ENCODE peak calls at places on chromosomes 12 and 14, in six cellular contexts. One of them, this sample, is unnamed.
A peak's percentile ranks its signal among the peaks of the same experiment; 100 is the strongest.

GRCh38 chr12:113742801-113743200 is 223.3 kb downstream of the RBM19 start:
- DNase-seq in IMR-90: no peak
- DNase-seq in adrenal gland: no peak
- DNase-seq in sigmoid colon: no peak
- DNase-seq in tibial nerve: no peak
- DNase-seq in A549: no peak
- DNase-seq in this sample: no peak

GRCh38 chr12:22284871-22285270 is 49.6 kb downstream of the ST8SIA1 start:
- DNase-seq in sigmoid colon: no peak
- DNase-seq in A549: no peak
- DNase-seq in adrenal gland: no peak
- DNase-seq in tibial nerve: no peak
- DNase-seq in IMR-90: peak; percentile 11
- DNase-seq in this sample: no peak

GRCh38 chr14:26412421-26412820 is 185.4 kb downstream of the NOVA1 start:
- DNase-seq in IMR-90: no peak
- DNase-seq in sigmoid colon: no peak
- DNase-seq in tibial nerve: no peak
- DNase-seq in A549: no peak
- DNase-seq in adrenal gland: no peak
- DNase-seq in this sample: no peak

GRCh38 chr14:77102154-77102553 is 4.1 kb downstream of the CIPC start:
- DNase-seq in adrenal gland: no peak
- DNase-seq in tibial nerve: no peak
- DNase-seq in IMR-90: no peak
- DNase-seq in A549: no peak
- DNase-seq in sigmoid colon: no peak
- DNase-seq in this sample: no peak

GRCh38 chr14:68792022-68792829 is 641 bp downstream of the ZFP36L1 start:
- DNase-seq in adrenal gland: peak; percentile 58
- DNase-seq in sigmoid colon: peak; percentile 78
- DNase-seq in IMR-90: no peak
- DNase-seq in tibial nerve: no peak
- DNase-seq in A549: peak; percentile 38
- DNase-seq in this sample: peak; percentile 38

GRCh38 chr12:53252349-53252916 is 15.7 kb upstream of the ESPL1 start:
- DNase-seq in A549: no peak
- DNase-seq in sigmoid colon: peak; percentile 71
- DNase-seq in IMR-90: no peak
- DNase-seq in adrenal gland: peak; percentile 37
- DNase-seq in tibial nerve: no peak
- DNase-seq in this sample: peak; percentile 28

GRCh38 chr12:13165578-13166120 is 30.9 kb upstream of the EMP1 start:
- DNase-seq in tibial nerve: no peak
- DNase-seq in A549: peak; percentile 46
- DNase-seq in sigmoid colon: peak; percentile 81
- DNase-seq in IMR-90: peak; percentile 78
- DNase-seq in adrenal gland: peak; percentile 78
- DNase-seq in this sample: peak; percentile 30

GRCh38 chr12:108599541-108599940 is 1.7 kb upstream of the TMEM119 start:
- DNase-seq in adrenal gland: no peak
- DNase-seq in IMR-90: no peak
- DNase-seq in A549: no peak
- DNase-seq in sigmoid colon: no peak
- DNase-seq in tibial nerve: no peak
- DNase-seq in this sample: no peak

GRCh38 chr12:122995503-122996187 is 15.2 kb downstream of the ARL6IP4 start:
- DNase-seq in adrenal gland: peak; percentile 39
- DNase-seq in tibial nerve: no peak
- DNase-seq in A549: no peak
- DNase-seq in sigmoid colon: peak; percentile 78
- DNase-seq in IMR-90: no peak
- DNase-seq in this sample: peak; percentile 28

GRCh38 chr12:132362966-132363660 is 33.7 kb upstream of the GALNT9 start:
- DNase-seq in sigmoid colon: peak; percentile 56
- DNase-seq in tibial nerve: no peak
- DNase-seq in IMR-90: no peak
- DNase-seq in adrenal gland: no peak
- DNase-seq in A549: no peak
- DNase-seq in this sample: no peak

GRCh38 chr14:20434701-20435453 is 1.1 kb downstream of the KLHL33 start:
- DNase-seq in adrenal gland: peak; percentile 42
- DNase-seq in IMR-90: no peak
- DNase-seq in A549: no peak
- DNase-seq in tibial nerve: peak; percentile 66
- DNase-seq in sigmoid colon: peak; percentile 80
- DNase-seq in this sample: peak; percentile 32

GRCh38 chr12:67697443-67697842 is 48.9 kb downstream of the DYRK2 start:
- DNase-seq in A549: no peak
- DNase-seq in sigmoid colon: no peak
- DNase-seq in tibial nerve: no peak
- DNase-seq in IMR-90: no peak
- DNase-seq in adrenal gland: no peak
- DNase-seq in this sample: no peak

GRCh38 chr14:28382460-28383220 is 383.9 kb upstream of the FOXG1 start:
- DNase-seq in adrenal gland: no peak
- DNase-seq in IMR-90: no peak
- DNase-seq in tibial nerve: no peak
- DNase-seq in A549: peak; percentile 91
- DNase-seq in sigmoid colon: no peak
- DNase-seq in this sample: no peak

GRCh38 chr12:65123435-65124063 is 2.4 kb upstream of the WIF1 start:
- DNase-seq in IMR-90: peak; percentile 37
- DNase-seq in sigmoid colon: no peak
- DNase-seq in adrenal gland: peak; percentile 36
- DNase-seq in A549: peak; percentile 51
- DNase-seq in tibial nerve: no peak
- DNase-seq in this sample: peak; percentile 17

GRCh38 chr12:105100207-105100985 is 7.1 kb upstream of the WASHC4 start:
- DNase-seq in sigmoid colon: no peak
- DNase-seq in A549: peak; percentile 52
- DNase-seq in tibial nerve: no peak
- DNase-seq in adrenal gland: no peak
- DNase-seq in IMR-90: peak; percentile 76
- DNase-seq in this sample: no peak

DNA sequence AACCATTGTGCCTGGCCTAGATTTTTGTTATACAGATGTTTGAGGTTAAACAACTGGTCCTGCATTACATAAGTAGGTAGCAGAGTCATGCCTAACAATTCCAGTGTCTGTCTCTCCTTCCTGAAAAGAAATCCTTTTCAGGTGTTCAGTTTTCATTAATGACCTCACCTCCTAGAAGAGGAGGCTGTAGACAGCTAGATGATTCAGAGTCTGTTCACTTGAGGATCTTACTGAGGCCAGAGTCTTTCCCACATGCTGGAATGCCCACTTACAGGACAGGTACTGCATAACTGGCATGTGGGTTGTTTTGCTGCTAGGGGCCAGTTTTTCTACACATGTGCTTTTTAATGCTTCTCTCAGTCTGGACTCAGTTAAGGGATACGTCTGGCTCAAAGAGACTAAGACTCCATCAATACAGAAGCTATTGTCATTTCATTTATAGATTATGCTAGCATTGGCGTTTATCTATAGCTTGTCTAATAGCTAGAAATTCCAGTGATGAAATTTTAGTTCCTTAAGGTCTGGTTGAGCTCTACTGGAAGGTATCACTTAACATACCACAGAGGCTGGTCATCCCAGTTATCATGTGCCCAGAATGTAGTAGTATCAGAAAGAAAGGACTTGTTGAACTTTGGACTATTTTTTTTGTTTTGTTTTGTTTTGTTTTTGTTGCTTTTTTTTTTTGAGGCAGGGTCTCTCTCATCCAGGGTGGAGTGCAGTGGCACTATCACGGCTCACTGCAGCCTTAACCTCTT is 206.4 kb downstream of the ERC1 start:
- DNase-seq in tibial nerve: no peak
- DNase-seq in sigmoid colon: no peak
- DNase-seq in IMR-90: peak; percentile 57
- DNase-seq in adrenal gland: no peak
- DNase-seq in A549: peak; percentile 38
- DNase-seq in this sample: no peak
- H3K4me1 ChIP-seq in tibial nerve: no peaks in the 10 kb centered on the region
- H3K4me1 ChIP-seq in sigmoid colon: no peaks in the 10 kb centered on the region
- H3K4me1 ChIP-seq in IMR-90: peaks cover 4% of the 10 kb centered on the region
- H3K4me1 ChIP-seq in adrenal gland: no peaks in the 10 kb centered on the region
- H3K4me1 ChIP-seq in A549: no peaks in the 10 kb centered on the region
- H3K4me1 ChIP-seq in this sample: peaks cover 6% of the 10 kb centered on the region

GRCh38 chr12:4852911-4853310 is 56.8 kb upstream of the KCNA1 start:
- DNase-seq in A549: no peak
- DNase-seq in adrenal gland: no peak
- DNase-seq in IMR-90: no peak
- DNase-seq in sigmoid colon: no peak
- DNase-seq in tibial nerve: no peak
- DNase-seq in this sample: no peak
- TF ChIP-seq POLR2A in A549: no peak
- TF ChIP-seq POLR2A in adrenal gland: no peak
- TF ChIP-seq POLR2A in IMR-90: no peak
- TF ChIP-seq POLR2A in sigmoid colon: no peak
- TF ChIP-seq POLR2A in tibial nerve: no peak
- TF ChIP-seq POLR2A in this sample: no peak

GRCh38 chr14:101464984-101465794 is 96.1 kb upstream of the DIO3 start:
- DNase-seq in A549: no peak
- DNase-seq in adrenal gland: no peak
- DNase-seq in sigmoid colon: no peak
- DNase-seq in tibial nerve: no peak
- DNase-seq in IMR-90: no peak
- DNase-seq in this sample: no peak

GRCh38 chr14:101465795-101466448 is 95.4 kb upstream of the DIO3 start:
- DNase-seq in A549: no peak
- DNase-seq in tibial nerve: no peak
- DNase-seq in adrenal gland: no peak
- DNase-seq in IMR-90: no peak
- DNase-seq in sigmoid colon: no peak
- DNase-seq in this sample: no peak

GRCh38 chr14:101464310-101464983 is 96.8 kb upstream of the DIO3 start:
- DNase-seq in adrenal gland: no peak
- DNase-seq in tibial nerve: no peak
- DNase-seq in IMR-90: no peak
- DNase-seq in A549: no peak
- DNase-seq in sigmoid colon: no peak
- DNase-seq in this sample: no peak

GRCh38 chr14:101467181-101467926 is 93.9 kb upstream of the DIO3 start:
- DNase-seq in IMR-90: no peak
- DNase-seq in tibial nerve: no peak
- DNase-seq in A549: no peak
- DNase-seq in sigmoid colon: no peak
- DNase-seq in adrenal gland: no peak
- DNase-seq in this sample: no peak

DNA sequence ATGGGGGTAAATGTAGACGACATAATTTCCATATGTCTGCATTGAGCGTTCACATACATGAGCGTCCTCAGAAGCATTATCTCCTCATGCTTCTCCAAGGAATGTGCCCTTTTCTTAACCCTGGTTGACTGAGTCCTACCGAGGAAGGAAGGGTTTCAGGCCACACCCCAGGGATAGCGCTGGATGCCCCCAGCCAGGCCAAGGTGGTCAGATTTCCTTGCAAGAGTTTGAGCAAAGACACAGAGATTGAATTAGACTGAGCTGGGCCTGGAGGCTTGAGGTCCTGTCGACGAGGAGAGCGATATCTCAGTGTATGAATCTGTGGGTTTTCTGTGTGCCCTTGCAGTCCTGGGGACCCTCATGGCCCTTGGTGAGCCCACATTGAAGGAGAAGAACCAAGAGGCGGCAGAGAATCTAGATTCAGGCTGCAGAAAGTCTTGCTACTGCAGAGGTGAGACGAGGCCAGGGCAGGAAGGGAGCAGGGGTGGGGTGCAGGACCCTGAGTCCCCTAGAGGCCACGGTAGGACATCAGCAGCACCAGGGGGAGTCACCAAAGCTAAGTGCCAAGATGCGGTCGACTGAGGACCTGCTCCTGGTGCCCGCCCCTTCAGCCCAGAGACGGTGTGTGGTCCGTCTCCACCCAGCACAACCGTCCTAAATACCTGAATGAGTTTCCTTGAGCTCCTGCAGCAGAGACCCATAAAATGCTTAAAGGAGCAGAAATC is 94.7 kb upstream of the DIO3 start:
- DNase-seq in A549: no peak
- DNase-seq in adrenal gland: no peak
- DNase-seq in sigmoid colon: no peak
- DNase-seq in IMR-90: no peak
- DNase-seq in tibial nerve: no peak
- DNase-seq in this sample: no peak
- H3K4me3 ChIP-seq in A549: no peak overlapping the region
- H3K4me3 ChIP-seq in adrenal gland: no peak overlapping the region
- H3K4me3 ChIP-seq in sigmoid colon: no peak overlapping the region
- H3K4me3 ChIP-seq in IMR-90: no peak overlapping the region
- H3K4me3 ChIP-seq in tibial nerve: no peak overlapping the region
- H3K4me3 ChIP-seq in this sample: no peak overlapping the region

GRCh38 chr14:105090493-105091334 is 25.5 kb upstream of the GPR132 start:
- DNase-seq in adrenal gland: peak; percentile 88
- DNase-seq in IMR-90: peak; percentile 62
- DNase-seq in sigmoid colon: peak; percentile 87
- DNase-seq in tibial nerve: peak; percentile 65
- DNase-seq in A549: peak; percentile 95
- DNase-seq in this sample: peak; percentile 84

GRCh38 chr14:105092124-105092911 is 27.1 kb upstream of the GPR132 start:
- DNase-seq in IMR-90: no peak
- DNase-seq in A549: peak; percentile 84
- DNase-seq in adrenal gland: no peak
- DNase-seq in tibial nerve: no peak
- DNase-seq in sigmoid colon: peak; percentile 84
- DNase-seq in this sample: peak; percentile 62

GRCh38 chr14:105092912-105093425 is 27.7 kb upstream of the GPR132 start:
- DNase-seq in sigmoid colon: peak; percentile 82
- DNase-seq in A549: peak; percentile 85
- DNase-seq in tibial nerve: no peak
- DNase-seq in adrenal gland: peak; percentile 63
- DNase-seq in IMR-90: peak; percentile 58
- DNase-seq in this sample: peak; percentile 70

GRCh38 chr14:105089746-105090492 is 24.7 kb upstream of the GPR132 start:
- DNase-seq in A549: peak; percentile 71
- DNase-seq in adrenal gland: no peak
- DNase-seq in IMR-90: no peak
- DNase-seq in sigmoid colon: peak; percentile 66
- DNase-seq in tibial nerve: no peak
- DNase-seq in this sample: peak; percentile 20

DNA sequence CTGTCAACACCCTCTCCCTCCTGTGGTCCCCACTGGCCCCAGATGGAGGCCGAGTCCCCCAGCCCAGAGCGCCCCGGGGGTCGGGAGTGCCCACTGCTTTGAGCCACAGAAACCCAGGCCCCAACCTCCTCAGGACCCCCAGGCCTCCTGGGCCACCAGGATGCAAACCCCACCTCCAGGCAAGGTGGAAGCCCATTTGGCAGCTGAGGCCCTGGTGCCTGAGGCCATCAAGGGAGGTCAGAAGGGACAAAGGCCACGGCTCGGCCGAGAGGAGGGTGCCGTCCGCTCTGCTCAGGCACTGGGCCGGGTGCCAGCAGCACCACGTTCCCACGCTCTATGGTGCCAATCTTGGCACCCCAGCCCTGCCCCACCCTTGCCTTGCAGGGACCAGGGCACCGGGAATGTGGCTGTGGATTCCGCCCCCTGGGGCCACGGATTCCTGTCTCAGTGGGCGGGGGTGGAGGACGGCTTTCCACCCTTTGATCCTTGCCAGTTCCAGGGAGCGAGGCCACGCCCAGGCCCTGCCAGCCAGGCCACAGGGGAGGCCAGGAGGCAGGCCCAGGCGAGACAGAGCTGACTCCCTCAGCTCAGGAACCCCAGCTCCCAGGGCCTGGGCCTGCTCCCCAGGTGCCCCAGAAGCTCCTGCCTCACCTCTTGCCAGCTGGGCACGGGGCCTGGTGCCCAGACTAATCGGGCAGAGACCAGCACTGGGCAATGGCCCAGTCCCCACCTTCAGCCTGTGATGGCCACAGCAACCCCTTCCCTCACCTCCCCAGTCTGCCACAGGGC is 26.3 kb upstream of the GPR132 start:
- DNase-seq in adrenal gland: peak; percentile 85
- DNase-seq in tibial nerve: no peak
- DNase-seq in sigmoid colon: peak; percentile 87
- DNase-seq in IMR-90: no peak
- DNase-seq in A549: peak; percentile 99
- DNase-seq in this sample: peak; percentile 95
- H3K4me1 ChIP-seq in adrenal gland: peaks cover 10% of the 10 kb centered on the region
- H3K4me1 ChIP-seq in tibial nerve: peaks cover 51% of the 10 kb centered on the region
- H3K4me1 ChIP-seq in sigmoid colon: peaks cover 68% of the 10 kb centered on the region
- H3K4me1 ChIP-seq in IMR-90: peaks cover 35% of the 10 kb centered on the region
- H3K4me1 ChIP-seq in A549: peaks cover 52% of the 10 kb centered on the region
- H3K4me1 ChIP-seq in this sample: peaks cover 74% of the 10 kb centered on the region